ENCODE peak calls at places on chromosomes 2 and 18, in four cellular contexts. One of them, this sample, is unnamed.
A peak's percentile ranks its signal among the peaks of the same experiment; 100 is the strongest.

GRCh38 chr2:105827351-105828096 is 82.8 kb downstream of the NCK2 start:
- DNase-seq in NCI-H460: no peak
- DNase-seq in H54: no peak
- DNase-seq in lung: no peak
- DNase-seq in this sample: no peak

GRCh38 chr2:169189123-169189522 is 119.8 kb downstream of the DHRS9 start:
- DNase-seq in H54: no peak
- DNase-seq in lung: no peak
- DNase-seq in NCI-H460: no peak
- DNase-seq in this sample: no peak

GRCh38 chr2:18656048-18656447 is 66.7 kb upstream of the NT5C1B start:
- DNase-seq in lung: no peak
- DNase-seq in NCI-H460: no peak
- DNase-seq in H54: no peak
- DNase-seq in this sample: no peak

GRCh38 chr18:13381331-13381730 is 162.8 kb downstream of the LDLRAD4 start:
- DNase-seq in lung: no peak
- DNase-seq in NCI-H460: no peak
- DNase-seq in H54: no peak
- DNase-seq in this sample: no peak

GRCh38 chr2:192060161-192060560 is 134.6 kb downstream of the TMEFF2 start:
- DNase-seq in NCI-H460: peak; percentile 14
- DNase-seq in H54: no peak
- DNase-seq in lung: no peak
- DNase-seq in this sample: no peak

GRCh38 chr18:49335677-49336076 is 124.8 kb downstream of the DYM start:
- DNase-seq in H54: no peak
- DNase-seq in NCI-H460: no peak
- DNase-seq in lung: no peak
- DNase-seq in this sample: no peak

GRCh38 chr18:23337599-23338444 is 115.3 kb upstream of the RIOK3 start:
- DNase-seq in NCI-H460: no peak
- DNase-seq in H54: no peak
- DNase-seq in lung: no peak
- DNase-seq in this sample: peak; percentile 51

GRCh38 chr18:24396082-24396623 is 1.5 kb downstream of the OSBPL1A start:
- DNase-seq in lung: no peak
- DNase-seq in NCI-H460: no peak
- DNase-seq in H54: no peak
- DNase-seq in this sample: no peak

This sample was measured in H7.